ENCODE peak calls at places on chromosome 14, in five cellular contexts. P is MM.1S; F is tibial artery; G is CD8-positive, alpha-beta T cell; U is Caco-2. J is an unnamed sample. For H3K27me3, the result is how much of the 10 kb centered on the place peaks cover.

GRCh38 chr14:44699391-44699790 is 192.3 kb upstream of the FSCB start:
- DNase-seq in P (no peak), F (no peak), G (no peak), U (no peak), J (no peak)

GRCh38 chr14:100384277-100384676 is 61.1 kb downstream of the SLC25A47 start:
- DNase-seq in P (no peak), F (no peak), G (no peak), U (no peak), J (no peak)

GRCh38 chr14:80764496-80764895 is 177.0 kb downstream of the CEP128 start:
- DNase-seq in P (no peak), F (no peak), G (no peak), U (no peak), J (no peak)

GRCh38 chr14:102539544-102540309 is 30.2 kb upstream of the ANKRD9 start:
- DNase-seq in P (no peak), F (no peak), G (no peak), U (no peak), J (no peak)

GRCh38 chr14:68174446-68174845 is 354.9 kb downstream of the RAD51B start:
- DNase-seq in P (no peak), F (no peak), G (no peak), U (no peak), J (no peak)

GRCh38 chr14:66383771-66384170 is 102.4 kb upstream of the CCDC196 start:
- DNase-seq in P (no peak), F (no peak), G (no peak), U (no peak), J (no peak)

GRCh38 chr14:75497191-75497590 is 25.1 kb upstream of the BATF start:
- DNase-seq in P (no peak), F (no peak), G (no peak), U (no peak), J (no peak)

GRCh38 chr14:74552623-74553022 is 59.1 kb downstream of the ISCA2 start:
- DNase-seq in P (no peak), F (peak), G (no peak), U (no peak), J (no peak)

GRCh38 chr14:75946785-75947184 is 35.0 kb downstream of the TGFB3 start:
- DNase-seq in P (no peak), F (no peak), G (no peak), U (no peak), J (no peak)

GRCh38 chr14:73722581-73722980 is 8.4 kb upstream of the PNMA1 start:
- DNase-seq in P (no peak), F (no peak), G (no peak), U (no peak), J (no peak)

GRCh38 chr14:36398463-36399291 is 78.2 kb upstream of the MBIP start:
- DNase-seq in P (no peak), F (no peak), G (no peak), U (no peak), J (no peak)

GRCh38 chr14:37618498-37619041 is 23.1 kb downstream of the TTC6 start:
- DNase-seq in P (no peak), F (no peak), G (no peak), U (no peak), J (no peak)
- H3K27me3 ChIP-seq in P (under half), F (under half), G (under half), U (under half), J (under half)

GRCh38 chr14:83883732-83884131 is 1646.2 kb upstream of the FLRT2 start:
- DNase-seq in P (no peak), F (no peak), G (no peak), U (no peak), J (no peak)
- H3K27me3 ChIP-seq in P (under half), F (under half), G (under half), U (under half), J (under half)

GRCh38 chr14:96711559-96712267 is 85.5 kb upstream of the VRK1 start:
- DNase-seq in P (no peak), F (no peak), G (no peak), U (peak), J (no peak)

GRCh38 chr14:96706893-96707292 is 90.3 kb upstream of the VRK1 start:
- DNase-seq in P (no peak), F (no peak), G (no peak), U (no peak), J (no peak)

GRCh38 chr14:96705422-96706092 is 91.6 kb upstream of the VRK1 start:
- DNase-seq in P (no peak), F (no peak), G (no peak), U (no peak), J (no peak)

GRCh38 chr14:96710060-96710636 is 87.0 kb upstream of the VRK1 start:
- DNase-seq in P (no peak), F (no peak), G (no peak), U (no peak), J (no peak)
- H3K27me3 ChIP-seq in P (under half), F (under half), G (under half), U (under half), J (under half)

GRCh38 chr14:28779416-28779941 is 12.9 kb downstream of the FOXG1 start:
- DNase-seq in P (no peak), F (no peak), G (no peak), U (no peak), J (no peak)

GRCh38 chr14:28776482-28777266 is 10.1 kb downstream of the FOXG1 start:
- DNase-seq in P (no peak), F (no peak), G (no peak), U (no peak), J (no peak)

GRCh38 chr14:28780843-28781503 is 14.4 kb downstream of the FOXG1 start:
- DNase-seq in P (no peak), F (no peak), G (no peak), U (no peak), J (no peak)

GRCh38 chr14:28777773-28778606 is 11.4 kb downstream of the FOXG1 start:
- DNase-seq in P (no peak), F (no peak), G (no peak), U (no peak), J (no peak)

DNA sequence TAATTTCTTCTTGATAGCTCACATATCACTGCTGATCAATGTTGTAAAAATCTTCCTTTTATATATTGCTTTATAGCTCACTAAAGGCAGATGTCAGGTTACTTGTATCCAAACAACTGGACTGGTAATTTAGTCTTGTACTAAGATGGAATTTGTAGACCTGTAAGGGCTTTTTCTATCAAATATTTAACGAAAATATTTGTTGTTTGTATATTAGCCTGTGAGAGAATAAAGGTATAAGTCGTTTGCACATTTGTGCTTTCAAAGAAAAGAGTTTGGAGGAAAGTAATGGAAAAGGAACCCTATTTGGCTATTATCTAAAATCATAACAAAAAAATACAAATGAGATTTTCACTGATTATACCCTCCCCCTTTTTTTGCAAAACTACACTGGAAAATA is 12.1 kb downstream of the FOXG1 start:
- DNase-seq in P (no peak), F (no peak), G (no peak), U (no peak), J (no peak)
- H3K27me3 ChIP-seq in P (under half), F (half or more), G (under half), U (under half), J (under half)

DNA sequence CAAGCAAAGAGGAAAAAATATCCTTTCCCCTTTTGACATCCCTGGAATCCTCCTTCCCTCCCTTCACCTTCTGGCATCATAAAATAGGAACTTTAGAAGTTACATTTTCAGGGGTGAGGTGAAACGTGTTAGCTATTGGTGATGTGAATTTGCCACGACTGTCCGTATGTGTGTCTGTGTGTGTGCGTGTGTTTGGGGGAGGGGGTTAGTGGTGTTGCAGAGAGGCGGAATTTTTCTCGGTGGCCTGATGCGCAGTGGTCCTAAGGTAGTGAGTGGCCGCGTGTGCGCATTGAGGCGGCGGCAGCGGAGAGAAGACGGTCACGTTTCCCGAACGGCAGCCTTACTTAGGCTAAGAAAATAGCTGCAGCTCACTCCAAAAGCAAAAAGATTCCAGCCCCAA is 4.5 kb downstream of the FLRT2 start:
- DNase-seq in P (no peak), F (no peak), G (no peak), U (no peak), J (peak)
- H3K27me3 ChIP-seq in P (under half), F (under half), G (under half), U (under half), J (under half)

DNA sequence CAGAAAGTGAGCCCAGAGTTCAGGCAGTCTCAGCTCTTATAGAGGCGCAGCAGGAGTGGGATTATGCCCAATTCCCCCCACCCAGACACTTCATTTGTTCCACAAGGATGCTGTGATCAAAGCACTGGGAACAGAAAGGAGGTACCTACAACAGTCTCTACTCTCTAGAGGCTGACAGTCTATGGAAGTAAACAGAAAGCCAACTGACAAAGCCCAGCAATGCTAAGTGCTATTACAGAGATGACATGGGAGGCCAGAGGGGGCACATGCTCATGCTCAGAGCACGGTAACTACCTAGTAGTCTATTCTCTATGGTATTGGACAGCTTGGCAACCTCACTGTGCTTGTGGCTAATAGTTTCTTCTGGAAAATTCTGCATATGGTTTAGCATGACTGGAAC is 85.9 kb downstream of the STXBP6 start:
- DNase-seq in P (no peak), F (no peak), G (no peak), U (no peak), J (no peak)
- H3K27me3 ChIP-seq in P (under half), F (under half), G (under half), U (under half), J (under half)

DNA sequence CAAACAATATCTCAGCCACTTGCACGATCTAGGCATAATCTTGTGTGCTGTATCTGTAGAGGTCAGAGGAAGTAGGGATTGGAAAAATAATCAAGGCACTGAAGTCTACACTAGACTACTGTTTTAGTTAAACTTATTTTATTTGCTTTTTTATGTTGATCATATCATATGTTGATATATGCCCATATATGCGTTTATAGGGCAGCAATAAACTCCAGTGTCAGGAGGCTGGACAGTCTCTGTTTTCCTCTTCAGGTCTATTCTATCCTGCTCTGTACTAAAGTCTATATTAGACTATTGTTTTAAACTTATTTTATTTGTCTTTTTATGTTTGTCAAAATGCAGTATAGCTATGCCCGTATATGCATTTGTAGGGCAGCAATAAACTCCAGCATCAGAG is 47.9 kb upstream of the OR4E1 start:
- DNase-seq in P (no peak), F (no peak), G (no peak), U (no peak), J (no peak)
- H3K27me3 ChIP-seq in P (under half), F (under half), G (under half), U (under half), J (under half)

GRCh38 chr14:70801836-70802235 is 7.5 kb downstream of the MAP3K9 start:
- DNase-seq in P (no peak), F (no peak), G (no peak), U (no peak), J (no peak)
- H3K27me3 ChIP-seq in P (under half), F (under half), G (under half), U (under half), J (under half)

GRCh38 chr14:105193916-105194782 is 13.0 kb upstream of the NUDT14 start:
- DNase-seq in P (no peak), F (no peak), G (no peak), U (no peak), J (no peak)
- H3K27me3 ChIP-seq in P (half or more), F (half or more), G (under half), U (under half), J (under half)

GRCh38 chr14:59183150-59183549 is 5.3 kb upstream of the DAAM1 start:
- DNase-seq in P (no peak), F (no peak), G (no peak), U (no peak), J (no peak)

GRCh38 chr14:59184396-59184795 is 4.1 kb upstream of the DAAM1 start:
- DNase-seq in P (no peak), F (no peak), G (no peak), U (no peak), J (no peak)

GRCh38 chr14:59181804-59182203 is 6.7 kb upstream of the DAAM1 start:
- DNase-seq in P (no peak), F (no peak), G (no peak), U (no peak), J (no peak)

GRCh38 chr14:59185676-59186075 is 2.8 kb upstream of the DAAM1 start:
- DNase-seq in P (no peak), F (no peak), G (no peak), U (no peak), J (no peak)

GRCh38 chr14:59182641-59183040 is 5.8 kb upstream of the DAAM1 start:
- DNase-seq in P (no peak), F (no peak), G (no peak), U (no peak), J (no peak)
- H3K27me3 ChIP-seq in P (under half), F (under half), G (under half), U (under half), J (under half)

J was measured in HAP-1.